ENCODE peak calls at places on chromosomes 7 and 10, in four cellular contexts. E, N, H and R are unnamed samples.
A peak's percentile ranks its signal among the peaks of the same experiment; 100 is the strongest.

GRCh38 chr10:103079100-103079499 is 114.0 kb downstream of the NT5C2 start:
- DNase-seq in E (no peak), N (no peak), H (no peak), R (no peak)

GRCh38 chr10:1089017-1089689 is 33.0 kb downstream of the WDR37 start:
- DNase-seq in E (no peak), N (no peak), H (no peak), R (no peak)

GRCh38 chr7:415646-416525 is 103.8 kb downstream of the PDGFA start:
- DNase-seq in E (no peak), N (no peak), H (no peak), R (no peak)

GRCh38 chr7:93374345-93374940 is 142.3 kb downstream of the VPS50 start:
- DNase-seq in E (peak; percentile 57), N (no peak), H (peak; percentile 16), R (peak; percentile 59)

GRCh38 chr10:103273026-103273425 is 3.9 kb upstream of the INA start:
- DNase-seq in E (peak; percentile 16), N (peak; percentile 73), H (peak; percentile 96), R (no peak)

GRCh38 chr7:30789334-30789711 is 18.1 kb downstream of the MINDY4 start:
- DNase-seq in E (no peak), N (no peak), H (no peak), R (no peak)

GRCh38 chr7:75879771-75880184 is 944 bp downstream of the RHBDD2 start:
- DNase-seq in E (no peak), N (peak; percentile 55), H (no peak), R (no peak)

GRCh38 chr10:106863549-106863948 is 301.0 kb downstream of the SORCS1 start:
- DNase-seq in E (no peak), N (no peak), H (no peak), R (no peak)

GRCh38 chr7:102433319-102434038 is at the start of gene ORAI2:
- DNase-seq in E (peak; percentile 93), N (peak; percentile 80), H (peak; percentile 81), R (peak; percentile 88)

GRCh38 chr10:132418520-132419416 is 21.8 kb downstream of the PWWP2B start:
- DNase-seq in E (peak; percentile 84), N (peak; percentile 86), H (peak; percentile 68), R (peak; percentile 64)

GRCh38 chr10:126218778-126219649 is 169.3 kb downstream of the ADAM12 start:
- DNase-seq in E (no peak), N (no peak), H (no peak), R (peak; percentile 72)

GRCh38 chr10:27838291-27838690 is 92.7 kb upstream of the MKX start:
- DNase-seq in E (no peak), N (no peak), H (no peak), R (no peak)

GRCh38 chr7:117986645-117987269 is 113.5 kb upstream of the CTTNBP2 start:
- DNase-seq in E (no peak), N (no peak), H (no peak), R (no peak)

GRCh38 chr10:12299222-12299973 is 49.9 kb upstream of the CAMK1D start:
- DNase-seq in E (no peak), N (peak; percentile 69), H (no peak), R (no peak)

GRCh38 chr7:110539216-110539615 is 551.7 kb upstream of the LRRN3 start:
- DNase-seq in E (peak; percentile 0), N (no peak), H (no peak), R (no peak)

GRCh38 chr10:70595566-70596016 is 7.0 kb downstream of the PRF1 start:
- DNase-seq in E (no peak), N (no peak), H (no peak), R (no peak)

GRCh38 chr10:33935350-33935749 is 600.9 kb upstream of the NRP1 start:
- DNase-seq in E (no peak), N (no peak), H (no peak), R (no peak)

GRCh38 chr7:131563918-131564317 is 7.5 kb upstream of the PODXL start:
- DNase-seq in E (no peak), N (no peak), H (no peak), R (no peak)

GRCh38 chr10:121927361-121927840 is 430 bp downstream of the ATE1 start:
- DNase-seq in E (peak; percentile 73), N (peak; percentile 69), H (peak; percentile 77), R (peak; percentile 68)

GRCh38 chr7:266851-267840 is 22.8 kb upstream of the FOXL3 start:
- DNase-seq in E (peak; percentile 36), N (peak; percentile 55), H (no peak), R (no peak)

GRCh38 chr7:119838444-119838843 is 434.5 kb upstream of the KCND2 start:
- DNase-seq in E (no peak), N (no peak), H (no peak), R (no peak)

GRCh38 chr10:69758310-69758728 is 43.4 kb upstream of the COL13A1 start:
- DNase-seq in E (no peak), N (no peak), H (no peak), R (no peak)

GRCh38 chr10:24650669-24651391 is 72.9 kb downstream of the ARHGAP21 start:
- DNase-seq in E (no peak), N (no peak), H (no peak), R (no peak)

GRCh38 chr10:111323567-111323966 is 246.7 kb downstream of the ADRA2A start:
- DNase-seq in E (no peak), N (no peak), H (no peak), R (no peak)

GRCh38 chr7:158164101-158165095 is 423.2 kb downstream of the PTPRN2 start:
- DNase-seq in E (no peak), N (no peak), H (no peak), R (no peak)

GRCh38 chr7:33757563-33758165 is 147.7 kb upstream of the BMPER start:
- DNase-seq in E (peak; percentile 58), N (peak; percentile 65), H (peak; percentile 16), R (peak; percentile 12)

GRCh38 chr10:70879244-70879643 is 9.1 kb downstream of the PCBD1 start:
- DNase-seq in E (no peak), N (no peak), H (no peak), R (no peak)

GRCh38 chr10:115875172-115875571 is 397.8 kb downstream of the GFRA1 start:
- DNase-seq in E (no peak), N (no peak), H (no peak), R (no peak)

GRCh38 chr7:6556196-6556595 is 4.9 kb upstream of the GRID2IP start:
- DNase-seq in E (peak; percentile 27), N (no peak), H (no peak), R (peak; percentile 18)

GRCh38 chr7:26197153-26198115 is 3.1 kb downstream of the HNRNPA2B1 start:
- DNase-seq in E (no peak), N (no peak), H (no peak), R (no peak)

GRCh38 chr7:26195867-26196266 is 4.7 kb downstream of the HNRNPA2B1 start:
- DNase-seq in E (no peak), N (no peak), H (no peak), R (no peak)

GRCh38 chr7:26193432-26194206 is 6.9 kb downstream of the HNRNPA2B1 start:
- DNase-seq in E (no peak), N (no peak), H (no peak), R (no peak)

GRCh38 chr7:26196305-26196704 is 4.2 kb downstream of the HNRNPA2B1 start:
- DNase-seq in E (no peak), N (no peak), H (no peak), R (no peak)

GRCh38 chr7:26195182-26195581 is 5.4 kb downstream of the HNRNPA2B1 start:
- DNase-seq in E (no peak), N (no peak), H (no peak), R (no peak)
- H3K4me3 ChIP-seq in E (no peak overlapping the region), N (no peak overlapping the region), H (peak overlapping the region; percentile 89), R (no peak overlapping the region)

GRCh38 chr7:1457059-1457948 is 2.0 kb downstream of the MICALL2 start:
- DNase-seq in E (no peak), N (no peak), H (no peak), R (no peak)

GRCh38 chr7:1455241-1455939 is 3.9 kb downstream of the MICALL2 start:
- DNase-seq in E (peak; percentile 71), N (no peak), H (no peak), R (no peak)

GRCh38 chr7:1455955-1456354 is 3.3 kb downstream of the MICALL2 start:
- DNase-seq in E (no peak), N (no peak), H (no peak), R (no peak)

GRCh38 chr7:1452205-1452604 is 7.1 kb downstream of the MICALL2 start:
- DNase-seq in E (no peak), N (no peak), H (no peak), R (no peak)

DNA sequence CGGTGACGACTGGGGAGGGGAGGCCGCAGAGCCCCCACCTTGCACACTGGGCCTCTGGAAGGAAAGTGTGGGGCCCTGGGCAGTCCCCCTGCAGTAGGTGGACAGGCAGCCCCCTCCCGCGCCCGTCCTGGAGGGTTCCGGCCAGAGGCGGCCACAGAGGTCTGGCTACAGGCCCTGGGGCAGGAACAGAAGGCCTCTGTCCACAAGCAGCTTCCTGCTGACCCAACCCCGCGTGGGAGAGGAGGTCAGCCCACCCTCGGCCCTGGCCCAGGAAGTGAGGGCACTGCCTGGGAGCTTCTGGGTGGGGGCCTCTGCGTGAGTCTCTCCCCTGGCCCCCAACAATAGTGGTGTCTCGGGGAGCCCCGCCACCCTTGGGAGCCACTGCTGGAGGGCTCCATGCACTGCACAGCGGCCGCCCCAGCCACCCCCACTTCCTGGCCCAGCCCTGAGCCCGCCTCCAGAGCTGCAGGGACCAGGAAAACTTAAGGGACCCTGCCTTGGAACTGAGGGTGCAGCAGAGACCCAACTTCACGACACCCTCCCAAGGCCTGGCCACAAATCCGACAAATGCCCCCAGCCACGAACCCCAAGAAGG is 4.7 kb downstream of the MICALL2 start:
- DNase-seq in E (no peak), N (no peak), H (no peak), R (no peak)
- H3K4me3 ChIP-seq in E (no peak overlapping the region), N (no peak overlapping the region), H (no peak overlapping the region), R (no peak overlapping the region)

GRCh38 chr7:148383651-148384050 is 206.9 kb upstream of the C7orf33 start:
- DNase-seq in E (no peak), N (no peak), H (no peak), R (no peak)

GRCh38 chr7:148379693-148380092 is 210.9 kb upstream of the C7orf33 start:
- DNase-seq in E (no peak), N (no peak), H (no peak), R (no peak)

GRCh38 chr7:148380581-148381419 is 209.8 kb upstream of the C7orf33 start:
- DNase-seq in E (no peak), N (no peak), H (no peak), R (no peak)

GRCh38 chr7:148385009-148385682 is 205.4 kb upstream of the C7orf33 start:
- DNase-seq in E (no peak), N (no peak), H (no peak), R (peak; percentile 44)

DNA sequence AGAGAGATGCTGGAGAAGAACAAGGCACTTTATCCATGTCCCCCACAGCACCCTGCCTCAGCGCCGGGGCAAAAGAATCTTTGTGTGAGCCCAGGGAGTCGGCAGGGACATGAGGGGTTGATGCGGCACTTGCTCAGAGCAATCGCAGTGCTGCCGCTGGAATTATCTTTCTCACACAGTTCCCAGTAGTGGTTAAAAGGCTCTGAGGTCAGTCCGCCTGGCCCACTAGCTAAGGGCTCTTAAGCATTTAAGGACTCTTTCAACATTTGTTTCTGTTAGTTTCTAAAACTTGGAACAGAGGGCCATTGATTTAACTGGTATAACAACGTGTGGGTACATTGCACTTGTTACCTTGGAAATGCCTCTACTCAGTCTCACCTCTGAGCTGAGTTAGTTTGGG is 208.0 kb upstream of the C7orf33 start:
- DNase-seq in E (no peak), N (no peak), H (no peak), R (no peak)
- H3K4me3 ChIP-seq in E (no peak overlapping the region), N (no peak overlapping the region), H (no peak overlapping the region), R (no peak overlapping the region)

GRCh38 chr7:106104861-106105260 is 7.3 kb downstream of the SYPL1 start:
- DNase-seq in E (no peak), N (no peak), H (no peak), R (no peak)
- H3K4me3 ChIP-seq in E (no peak overlapping the region), N (no peak overlapping the region), H (no peak overlapping the region), R (no peak overlapping the region)